ENCODE peak calls at places on chromosome 7, in six cellular contexts. Z is GM12864, P is fibroblast of lung, Y is kidney epithelial cell, N is heart left ventricle, A is esophagus squamous epithelium. C is an unnamed sample.
A peak's percentile ranks its signal among the peaks of the same experiment; 100 is the strongest.

GRCh38 chr7:98372993-98373392 is 27.9 kb downstream of the BAIAP2L1 start:
- DNase-seq in Z (no peak), P (peak; percentile 95), Y (peak; percentile 45), N (no peak), A (no peak), C (no peak)

GRCh38 chr7:157825325-157825724 is 488.5 kb downstream of the DNAJB6 start:
- DNase-seq in Z (no peak), P (no peak), Y (no peak), N (no peak), A (no peak), C (no peak)

GRCh38 chr7:127833641-127834040 is 181.6 kb downstream of the SND1 start:
- DNase-seq in Z (no peak), P (no peak), Y (no peak), N (no peak), A (no peak), C (no peak)

GRCh38 chr7:144130730-144131129 is 7.8 kb downstream of the OR2A14 start:
- DNase-seq in Z (no peak), P (no peak), Y (no peak), N (no peak), A (no peak), C (no peak)

GRCh38 chr7:30084195-30084594 is 50.6 kb upstream of the MTURN start:
- DNase-seq in Z (no peak), P (no peak), Y (no peak), N (no peak), A (no peak), C (no peak)

GRCh38 chr7:91264924-91265681 is 870 bp downstream of the FZD1 start:
- DNase-seq in Z (no peak), P (peak; percentile 84), Y (no peak), N (peak; percentile 73), A (no peak), C (no peak)

GRCh38 chr7:66359656-66360211 is 154.6 kb downstream of the TPST1 start:
- DNase-seq in Z (no peak), P (no peak), Y (no peak), N (no peak), A (no peak), C (no peak)

GRCh38 chr7:13028731-13029099 is 341.3 kb downstream of the ARL4A start:
- DNase-seq in Z (no peak), P (no peak), Y (no peak), N (no peak), A (no peak), C (no peak)

GRCh38 chr7:129401228-129401967 is 32.8 kb upstream of the STRIP2 start:
- DNase-seq in Z (no peak), P (peak; percentile 4), Y (peak; percentile 14), N (no peak), A (no peak), C (no peak)

GRCh38 chr7:74040791-74041520 is 13.0 kb downstream of the ELN start:
- DNase-seq in Z (no peak), P (no peak), Y (no peak), N (no peak), A (no peak), C (no peak)

GRCh38 chr7:143929224-143929920 is 5.7 kb upstream of the OR2F2 start:
- DNase-seq in Z (no peak), P (no peak), Y (no peak), N (no peak), A (no peak), C (no peak)

GRCh38 chr7:2627258-2628136 is 4.3 kb upstream of the TTYH3 start:
- DNase-seq in Z (no peak), P (no peak), Y (no peak), N (no peak), A (no peak), C (no peak)

GRCh38 chr7:2628137-2628482 is 3.7 kb upstream of the TTYH3 start:
- DNase-seq in Z (no peak), P (no peak), Y (no peak), N (no peak), A (no peak), C (no peak)

GRCh38 chr7:2631924-2632716 is at the start of gene TTYH3:
- DNase-seq in Z (no peak), P (no peak), Y (no peak), N (peak; percentile 57), A (no peak), C (no peak)

GRCh38 chr7:2628891-2629290 is 2.9 kb upstream of the TTYH3 start:
- DNase-seq in Z (no peak), P (no peak), Y (no peak), N (no peak), A (no peak), C (no peak)

DNA sequence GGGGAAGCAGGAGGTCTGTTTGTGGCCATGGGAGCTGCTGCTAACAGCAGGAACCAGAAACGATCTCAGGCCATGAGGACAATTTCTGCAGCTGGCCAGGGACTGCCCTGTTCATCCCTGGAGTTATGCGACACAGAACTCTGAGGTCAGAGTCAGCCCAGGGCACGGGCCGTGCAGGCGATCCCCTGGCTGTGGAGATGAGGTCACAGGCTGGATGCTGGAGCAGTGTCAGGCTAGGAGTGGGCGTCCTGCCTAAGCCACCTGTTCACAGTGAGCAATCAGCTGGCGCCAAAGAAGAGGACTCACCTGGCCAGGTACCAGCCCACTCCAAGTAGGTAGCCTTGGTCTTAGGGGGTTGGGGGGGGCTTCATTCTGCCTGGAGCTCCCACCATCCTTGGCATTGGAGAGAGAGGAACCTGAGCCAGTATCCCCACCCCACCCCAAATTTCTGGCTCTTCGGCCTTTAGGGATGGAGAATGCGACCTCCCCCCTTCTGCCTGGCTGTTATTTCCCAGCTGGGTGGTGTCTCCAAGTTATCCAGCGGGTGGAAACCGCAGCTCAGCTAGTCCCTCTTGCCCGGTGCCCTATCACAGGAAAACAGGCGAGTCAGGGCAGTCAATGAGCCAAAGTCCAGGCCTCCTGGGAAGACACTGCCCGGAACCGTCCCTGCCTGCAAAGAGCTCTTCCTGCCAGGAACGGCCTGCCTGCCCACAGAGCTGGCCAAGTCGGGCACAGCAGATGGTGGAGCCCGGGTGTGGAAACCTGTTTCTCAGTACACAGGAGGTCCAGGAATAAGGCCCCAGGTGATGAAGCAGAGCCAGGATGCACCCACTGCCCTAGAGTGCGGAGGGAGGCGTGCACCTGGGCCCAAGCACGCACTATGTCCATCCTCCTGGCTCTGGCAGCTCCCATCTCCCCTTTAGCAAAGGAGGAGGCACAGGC is 1.8 kb upstream of the TTYH3 start:
- DNase-seq in Z (no peak), P (no peak), Y (no peak), N (peak; percentile 62), A (no peak), C (no peak)
- TF ChIP-seq CTCF in Z (no peak), P (no peak), Y (no peak), N (no peak), A (no peak), C (no peak)

GRCh38 chr7:123367508-123368122 is 166.8 kb downstream of the IQUB start:
- DNase-seq in Z (no peak), P (peak; percentile 6), Y (no peak), N (no peak), A (no peak), C (no peak)
- TF ChIP-seq CTCF in Z (peak; percentile 70), P (peak; percentile 79), Y (peak; percentile 77), N (peak; percentile 69), A (peak; percentile 29), C (peak; percentile 38)

GRCh38 chr7:44766416-44766801 is 17.8 kb downstream of the ZMIZ2 start:
- DNase-seq in Z (no peak), P (no peak), Y (no peak), N (no peak), A (no peak), C (no peak)

GRCh38 chr7:44762726-44763522 is 14.3 kb downstream of the ZMIZ2 start:
- DNase-seq in Z (no peak), P (no peak), Y (no peak), N (no peak), A (no peak), C (no peak)

GRCh38 chr7:44765579-44766415 is 17.1 kb downstream of the ZMIZ2 start:
- DNase-seq in Z (no peak), P (no peak), Y (no peak), N (no peak), A (no peak), C (no peak)

GRCh38 chr7:44764081-44764480 is 15.4 kb downstream of the ZMIZ2 start:
- DNase-seq in Z (no peak), P (no peak), Y (no peak), N (no peak), A (no peak), C (no peak)

GRCh38 chr7:44764665-44765578 is 16.3 kb downstream of the ZMIZ2 start:
- DNase-seq in Z (no peak), P (no peak), Y (no peak), N (no peak), A (no peak), C (no peak)
- TF ChIP-seq CTCF in Z (no peak), P (no peak), Y (no peak), N (no peak), A (no peak), C (no peak)

DNA sequence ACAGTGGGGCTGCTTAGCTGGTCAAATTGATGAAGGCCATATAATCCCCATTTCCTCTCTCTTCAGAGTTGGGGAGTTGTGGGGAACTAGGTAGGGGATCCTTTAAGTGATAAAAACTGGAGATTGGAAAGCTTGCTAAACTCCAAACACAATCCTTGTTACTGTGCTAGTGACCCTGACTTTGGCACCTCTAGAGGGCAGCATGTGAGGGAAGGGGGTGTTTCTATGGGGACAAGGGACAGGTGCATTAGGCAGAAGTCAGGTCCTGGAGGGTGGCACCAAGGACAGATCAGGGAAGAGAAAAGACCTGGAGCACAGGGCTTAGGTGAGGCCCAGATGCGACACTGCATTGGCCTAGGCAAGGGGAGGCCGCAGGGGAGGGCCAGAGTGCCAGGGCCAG is 66.9 kb downstream of the CDHR3 start:
- DNase-seq in Z (no peak), P (no peak), Y (no peak), N (no peak), A (no peak), C (no peak)
- TF ChIP-seq CTCF in Z (peak; percentile 25), P (no peak), Y (no peak), N (no peak), A (no peak), C (no peak)

GRCh38 chr7:135499818-135500217 is 10.1 kb downstream of the CNOT4 start:
- DNase-seq in Z (no peak), P (no peak), Y (no peak), N (no peak), A (no peak), C (no peak)

GRCh38 chr7:135501402-135501801 is 8.5 kb downstream of the CNOT4 start:
- DNase-seq in Z (no peak), P (peak; percentile 38), Y (no peak), N (no peak), A (no peak), C (no peak)
- TF ChIP-seq CTCF in Z (no peak), P (peak; percentile 3), Y (no peak), N (no peak), A (no peak), C (no peak)

C was measured in ascending aorta.